ENCODE peak calls at places on chromosomes 4 and X, in eight cellular contexts. L, E, O, Q, N, T, V and Y are unnamed samples.

GRCh38 chr4:3471886-3472285 is 8.8 kb downstream of the DOK7 start:
- DNase-seq in V (no peak), E (no peak), T (no peak), N (no peak), O (no peak), Q (no peak), L (no peak), Y (no peak)

GRCh38 chrX:46912673-46913491 is 661 bp downstream of the JADE3 start:
- DNase-seq in L (peak), N (peak), O (no peak), E (peak), T (no peak), V (peak), Q (no peak), Y (peak)

GRCh38 chrX:13694359-13694758 is 5.4 kb downstream of the RAB9A start:
- DNase-seq in E (no peak), L (no peak), V (peak), N (no peak), T (no peak), Q (no peak), O (no peak), Y (no peak)

GRCh38 chr4:110371016-110371795 is 104.7 kb upstream of the ENPEP start:
- DNase-seq in L (no peak), E (no peak), O (peak), Q (no peak), V (no peak), T (no peak), N (no peak), Y (no peak)

GRCh38 chrX:12999422-12999821 is 24.5 kb downstream of the TMSB4X start:
- DNase-seq in Q (no peak), T (no peak), V (peak), N (no peak), O (no peak), E (no peak), L (no peak), Y (no peak)

GRCh38 chrX:48945517-48946348 is 11.7 kb downstream of the OTUD5 start:
- DNase-seq in N (no peak), L (peak), V (peak), E (peak), O (peak), Q (peak), T (peak), Y (no peak)

GRCh38 chrX:68196939-68197791 is 236.1 kb downstream of the OPHN1 start:
- DNase-seq in T (peak), O (peak), L (no peak), N (peak), V (peak), Q (peak), E (peak), Y (no peak)

GRCh38 chrX:155148724-155149537 is 67.3 kb upstream of the VBP1 start:
- DNase-seq in N (no peak), O (peak), E (peak), T (no peak), Q (no peak), L (no peak), V (peak), Y (no peak)

GRCh38 chrX:103155201-103155600 is 59.7 kb upstream of the BEX4 start:
- DNase-seq in L (no peak), T (peak), Q (no peak), V (no peak), O (no peak), N (no peak), E (no peak), Y (no peak)

GRCh38 chrX:32687379-32687778 is 524.0 kb downstream of the DMD start:
- DNase-seq in E (no peak), T (no peak), L (no peak), Q (no peak), V (no peak), O (no peak), N (no peak), Y (no peak)

GRCh38 chr4:7842384-7843279 is 97.0 kb downstream of the AFAP1 start:
- DNase-seq in V (peak), O (peak), L (no peak), T (peak), N (no peak), Q (no peak), E (peak), Y (no peak)

GRCh38 chr4:155946486-155946885 is 7.2 kb downstream of the CTSO start:
- DNase-seq in Q (no peak), T (no peak), L (no peak), V (no peak), E (no peak), O (no peak), N (no peak), Y (no peak)

GRCh38 chr4:24328300-24328699 is 256.1 kb downstream of the DHX15 start:
- DNase-seq in Q (no peak), L (no peak), N (no peak), T (no peak), E (no peak), O (no peak), V (no peak), Y (no peak)

GRCh38 chr4:184950926-184951325 is 67.4 kb upstream of the HELT start:
- DNase-seq in L (no peak), T (no peak), N (no peak), O (no peak), E (no peak), V (no peak), Q (no peak), Y (no peak)

GRCh38 chrX:68284281-68284904 is 148.9 kb downstream of the OPHN1 start:
- DNase-seq in L (no peak), T (no peak), Q (no peak), N (no peak), O (no peak), E (no peak), V (no peak), Y (no peak)

GRCh38 chr4:17128268-17128667 is 229.8 kb upstream of the LDB2 start:
- DNase-seq in V (no peak), N (no peak), T (no peak), Q (no peak), L (no peak), E (peak), O (no peak), Y (no peak)

GRCh38 chr4:168830777-168831512 is 179.1 kb downstream of the CBR4 start:
- DNase-seq in T (no peak), E (peak), O (no peak), L (no peak), V (no peak), N (no peak), Q (no peak), Y (no peak)

GRCh38 chr4:101152521-101152920 is 194.8 kb downstream of the PPP3CA start:
- DNase-seq in Q (no peak), N (no peak), V (no peak), O (no peak), E (no peak), L (no peak), T (no peak), Y (no peak)

GRCh38 chr4:76611164-76611563 is 176.1 kb downstream of the SHROOM3 start:
- DNase-seq in L (no peak), N (no peak), T (peak), E (no peak), V (no peak), Q (no peak), O (no peak), Y (no peak)

GRCh38 chrX:10612215-10612614 is 8.2 kb downstream of the MID1 start:
- DNase-seq in L (no peak), T (peak), V (peak), O (no peak), E (no peak), N (no peak), Q (no peak), Y (no peak)

GRCh38 chr4:168269879-168270278 is 48.7 kb downstream of the DDX60 start:
- DNase-seq in V (no peak), Q (no peak), N (no peak), L (peak), T (peak), E (no peak), O (no peak), Y (no peak)

GRCh38 chr4:7183161-7183560 is 9.2 kb upstream of the SORCS2 start:
- DNase-seq in Q (no peak), T (peak), V (no peak), O (no peak), L (no peak), N (no peak), E (no peak), Y (no peak)